ENCODE peak calls at places on chromosomes 6 and 20, in six cellular contexts. I is coronary artery, K is colonic mucosa, C is breast epithelium, B is cardiac fibroblast, A is astrocyte of the cerebellum. G is an unnamed sample.

GRCh38 chr6:140485740-140486467 is 1111.5 kb upstream of the CITED2 start:
- DNase-seq in A (peak), B (peak), K (no peak), I (no peak), C (no peak), G (peak)

GRCh38 chr20:9506964-9507369 is 7.4 kb upstream of the LAMP5 start:
- DNase-seq in B (no peak), C (no peak), I (no peak), K (no peak), A (no peak), G (no peak)

GRCh38 chr20:2340823-2341222 is 39.9 kb upstream of the TGM6 start:
- DNase-seq in K (no peak), I (no peak), C (no peak), B (no peak), A (no peak), G (no peak)

GRCh38 chr20:60872224-60872623 is 379.8 kb upstream of the CDH4 start:
- DNase-seq in K (no peak), I (no peak), C (no peak), A (no peak), B (no peak), G (no peak)

GRCh38 chr6:2750832-2751231 is at the start of gene MYLK4:
- DNase-seq in A (no peak), I (no peak), K (no peak), B (no peak), C (no peak), G (no peak)

GRCh38 chr6:29887330-29887818 is 55.0 kb upstream of the HLA-A start:
- DNase-seq in B (peak), A (no peak), C (no peak), I (peak), K (peak), G (peak)

GRCh38 chr6:156658186-156658585 is 119.0 kb upstream of the ARID1B start:
- DNase-seq in B (peak), C (no peak), K (no peak), A (peak), I (no peak), G (peak)

GRCh38 chr6:169926617-169927417 is 175.4 kb downstream of the ERMARD start:
- DNase-seq in C (no peak), K (no peak), A (no peak), I (no peak), B (no peak), G (no peak)

GRCh38 chr6:78831492-78831891 is 35.9 kb upstream of the IRAK1BP1 start:
- DNase-seq in K (peak), B (peak), A (no peak), I (no peak), C (no peak), G (peak)

GRCh38 chr6:137043710-137044365 is 927 bp downstream of the IL20RA start:
- DNase-seq in A (no peak), I (no peak), C (peak), B (peak), K (no peak), G (peak)

GRCh38 chr6:50927816-50928215 is 109.1 kb downstream of the TFAP2B start:
- DNase-seq in B (no peak), K (no peak), A (peak), C (no peak), I (no peak), G (peak)

GRCh38 chr20:9228774-9229450 is 160.0 kb downstream of the PLCB4 start:
- DNase-seq in C (no peak), A (no peak), I (no peak), K (no peak), B (peak), G (no peak)

GRCh38 chr20:9179193-9179802 is 110.4 kb downstream of the PLCB4 start:
- DNase-seq in A (no peak), I (no peak), C (no peak), K (no peak), B (peak), G (peak)

GRCh38 chr6:131000544-131000943 is 62.5 kb downstream of the EPB41L2 start:
- DNase-seq in B (no peak), K (no peak), I (no peak), A (no peak), C (no peak), G (no peak)

DNA sequence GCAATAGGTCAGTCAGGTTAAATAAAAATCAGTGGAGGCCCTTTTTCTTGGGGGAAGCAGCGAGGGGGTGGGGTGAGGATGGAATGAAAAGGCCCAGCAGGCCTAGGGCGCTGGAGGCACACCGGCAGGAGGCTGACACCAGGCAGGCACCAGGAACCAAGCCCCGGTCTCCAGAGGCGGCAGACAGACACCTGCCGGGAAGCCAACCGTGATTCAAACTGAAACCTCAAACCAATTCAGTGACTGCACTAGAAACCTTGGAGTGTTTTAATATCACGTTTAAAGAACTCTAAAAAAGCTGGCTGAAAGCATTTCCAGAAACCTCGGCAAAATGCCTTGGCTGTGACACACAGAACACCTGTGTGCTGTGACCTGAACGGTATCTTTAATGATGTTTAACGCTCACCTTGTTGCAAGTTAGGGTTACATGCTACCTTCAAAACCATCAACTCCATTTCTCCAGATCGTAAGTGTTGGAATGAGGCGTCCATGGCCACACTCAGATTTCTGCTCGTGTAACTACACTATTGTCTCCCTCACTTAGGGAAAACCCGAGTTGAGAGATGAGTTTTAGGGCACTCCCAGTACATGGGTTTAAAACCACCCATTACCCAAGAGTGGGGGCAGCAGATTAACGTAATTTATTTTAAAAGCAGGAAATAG is 27.2 kb downstream of the DIDO1 start:
- DNase-seq in K (no peak), C (no peak), A (no peak), B (no peak), I (no peak), G (no peak)
- H3K4me3 ChIP-seq in K (no peak), C (no peak), A (no peak), B (no peak), I (no peak), G (no peak)

GRCh38 chr6:145138469-145139185 is 596.7 kb downstream of the EPM2A start:
- DNase-seq in A (no peak), K (no peak), I (no peak), B (no peak), C (no peak), G (no peak)

GRCh38 chr6:145139895-145140294 is 595.4 kb downstream of the EPM2A start:
- DNase-seq in I (no peak), A (no peak), C (no peak), B (no peak), K (no peak), G (no peak)

GRCh38 chr6:145139451-145139850 is 595.9 kb downstream of the EPM2A start:
- DNase-seq in B (no peak), C (no peak), A (no peak), I (no peak), K (no peak), G (peak)

GRCh38 chr6:145135702-145136101 is 599.6 kb downstream of the EPM2A start:
- DNase-seq in C (no peak), I (no peak), A (no peak), K (no peak), B (no peak), G (no peak)

DNA sequence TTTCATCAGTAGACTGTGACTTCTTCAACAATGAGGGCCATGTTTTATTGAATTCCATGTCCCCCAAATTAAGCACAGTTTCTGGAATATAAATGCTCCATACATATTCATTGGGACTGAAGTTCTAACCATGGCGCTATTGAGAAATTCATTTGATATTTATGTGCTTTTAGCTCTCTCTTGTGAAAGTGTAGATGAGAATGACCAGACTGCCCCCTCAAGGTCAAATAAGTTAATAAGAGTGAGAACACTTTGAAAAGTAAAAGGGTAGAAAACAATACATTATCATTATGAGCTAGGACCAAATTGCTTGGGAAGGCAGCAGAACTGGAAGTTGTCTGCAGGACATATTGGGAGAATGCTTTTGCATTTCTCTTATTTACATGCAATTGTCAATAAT is 597.9 kb downstream of the EPM2A start:
- DNase-seq in C (no peak), A (no peak), K (no peak), B (peak), I (no peak), G (peak)
- TF ChIP-seq CTCF in C (no peak), A (no peak), K (no peak), B (peak), I (no peak), G (peak)

DNA sequence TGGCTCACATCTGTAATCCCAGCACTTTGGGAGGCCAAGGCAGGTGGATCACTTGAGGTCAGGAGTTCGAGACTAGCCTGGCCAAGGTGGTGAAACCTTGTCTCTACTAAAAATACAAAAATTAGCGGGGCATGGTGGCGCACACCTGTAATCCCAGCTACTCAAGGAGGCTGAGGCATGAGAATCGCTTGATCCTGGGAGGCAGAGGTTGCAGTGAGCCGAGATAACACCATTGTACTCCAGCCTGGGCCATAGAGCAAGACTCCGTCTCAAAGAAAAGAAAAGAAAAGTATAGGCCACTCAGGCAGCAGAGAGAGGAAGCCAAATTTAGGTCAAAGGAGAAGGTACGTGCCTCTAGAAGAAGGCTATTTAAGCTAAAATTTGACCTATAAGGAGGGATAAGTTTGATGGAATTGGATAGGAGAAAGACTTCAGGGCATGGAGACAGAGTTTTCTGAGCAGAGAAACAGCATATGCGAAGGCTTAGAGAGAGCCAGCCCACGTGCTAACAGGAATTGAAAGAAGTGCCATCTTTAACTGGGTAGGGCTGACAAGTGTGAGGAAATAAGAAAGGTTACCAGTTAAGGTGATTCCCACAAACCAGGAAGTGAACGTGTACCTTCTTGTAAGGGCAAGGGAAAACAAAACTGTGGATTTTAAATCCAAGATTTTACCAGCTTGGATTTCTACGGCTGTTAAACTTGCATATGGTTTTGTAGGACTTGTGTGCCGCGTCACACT is 113.8 kb downstream of the IPCEF1 start:
- DNase-seq in B (no peak), A (no peak), K (no peak), I (no peak), C (no peak), G (no peak)
- H3K4me3 ChIP-seq in B (no peak), A (no peak), K (no peak), I (no peak), C (no peak), G (no peak)

GRCh38 chr20:64145458-64146300 is 18.6 kb upstream of the MYT1 start:
- DNase-seq in B (no peak), K (no peak), C (peak), A (no peak), I (no peak), G (no peak)
- TF ChIP-seq CTCF in B (peak), K (no peak), C (no peak), A (no peak), I (no peak), G (peak)

DNA sequence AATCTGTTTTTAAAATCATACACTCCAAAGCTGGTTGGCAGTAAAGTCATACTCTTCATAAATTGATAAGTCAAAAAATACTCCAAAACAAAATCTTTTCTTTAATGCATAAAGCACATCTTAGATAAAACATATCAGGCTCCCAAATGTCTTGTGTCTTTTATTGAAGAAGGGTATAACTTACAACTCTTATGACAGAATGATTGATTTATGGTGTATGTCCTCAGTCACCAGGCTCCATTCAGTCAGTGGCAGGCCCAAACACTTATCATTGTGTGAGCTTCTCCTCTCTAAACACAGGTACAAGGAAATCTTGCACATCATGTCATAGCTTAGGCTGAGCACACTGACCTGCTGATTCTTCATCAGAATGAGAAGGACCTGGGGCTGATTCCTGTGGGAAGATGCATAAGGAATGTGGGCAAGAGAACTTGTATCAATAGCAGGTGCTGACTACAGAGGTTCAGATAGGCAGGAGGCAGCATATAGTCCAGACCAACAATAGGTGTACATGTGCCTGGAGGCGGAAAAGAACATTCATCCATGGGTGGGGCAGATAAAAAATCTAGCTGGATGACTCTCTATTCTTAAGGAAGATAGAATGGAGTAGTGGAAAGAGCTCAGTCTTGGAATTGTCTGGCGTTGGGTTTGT is 1.9 kb downstream of the CALHM5 start:
- DNase-seq in A (no peak), I (no peak), K (no peak), B (no peak), C (no peak), G (no peak)
- H3K4me3 ChIP-seq in A (peak), I (peak), K (no peak), B (peak), C (no peak), G (peak)

DNA sequence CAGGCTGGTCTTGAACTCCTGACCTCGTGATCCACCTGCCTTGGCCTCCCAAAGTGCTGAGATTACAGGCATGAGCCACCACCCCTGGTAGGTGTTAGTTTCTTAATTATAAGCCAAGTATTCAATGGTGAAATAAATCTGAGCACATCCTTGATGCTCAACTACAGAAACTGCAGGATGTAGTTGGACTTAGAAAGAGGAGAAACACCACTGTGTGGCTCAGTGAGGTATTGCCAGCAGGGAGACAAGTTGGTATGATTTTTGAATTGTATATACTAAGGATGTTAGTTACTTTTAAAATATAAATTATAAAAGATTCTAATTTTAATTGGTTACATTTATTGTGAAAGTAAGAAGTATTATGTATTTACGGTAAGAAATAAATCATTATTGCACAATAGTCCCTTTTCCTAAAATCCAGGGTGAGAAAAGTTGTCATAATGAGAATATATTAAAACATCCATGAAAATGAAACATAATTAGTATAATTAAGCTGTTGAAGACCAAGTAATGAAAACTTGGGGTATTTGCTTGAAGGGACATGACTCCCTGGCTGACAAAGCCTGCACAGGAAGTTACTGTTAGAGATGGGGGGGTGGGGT is 17.6 kb downstream of the SLC18B1 start:
- DNase-seq in A (peak), B (peak), K (no peak), C (no peak), I (no peak), G (peak)
- TF ChIP-seq CTCF in A (peak), B (peak), K (no peak), C (peak), I (peak), G (peak)

DNA sequence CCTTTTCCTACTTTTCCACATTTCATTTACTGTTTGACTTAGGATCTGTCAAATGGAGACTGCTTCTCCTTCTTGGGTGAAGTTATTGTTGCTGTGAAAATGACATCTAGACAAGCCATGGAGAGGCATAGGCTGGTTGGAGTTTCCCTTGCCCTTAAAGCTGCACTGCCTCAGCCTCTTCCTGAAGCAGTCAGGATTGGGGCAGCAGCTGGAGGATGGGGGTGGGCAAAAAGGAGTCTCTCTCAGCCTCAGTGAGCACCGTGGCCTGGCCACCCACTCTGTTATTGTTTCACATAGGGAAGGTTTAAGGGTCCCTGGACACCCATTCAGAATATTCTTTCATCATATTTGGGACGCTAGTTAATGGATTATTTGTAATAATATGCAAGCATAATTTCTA is 7.7 kb upstream of the ZBTB24 start:
- DNase-seq in K (no peak), A (no peak), B (no peak), C (no peak), I (no peak), G (no peak)
- H3K4me3 ChIP-seq in K (no peak), A (no peak), B (no peak), C (no peak), I (no peak), G (no peak)

DNA sequence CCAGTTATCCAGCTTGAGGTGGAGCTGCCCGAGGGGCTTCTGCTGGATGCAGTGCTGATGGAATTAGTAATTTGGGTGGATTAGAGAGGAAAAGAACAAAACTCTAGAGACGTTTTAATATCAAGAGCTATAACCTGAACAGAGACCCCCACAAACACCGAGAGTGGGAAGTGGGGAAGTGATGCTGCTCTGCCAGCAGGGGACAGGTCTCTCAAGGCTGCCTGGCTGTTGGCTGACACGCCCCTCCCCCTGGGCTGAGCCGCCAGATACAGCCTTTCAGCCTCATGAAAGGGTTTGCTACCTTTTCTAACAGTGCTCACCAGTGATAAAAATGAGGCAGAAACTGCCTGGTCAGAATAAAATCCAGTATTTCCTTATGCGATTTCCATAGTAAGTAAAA is 9.6 kb downstream of the LEMD2 start:
- DNase-seq in B (no peak), C (no peak), K (no peak), A (no peak), I (no peak), G (no peak)
- TF ChIP-seq CTCF in B (no peak), C (no peak), K (no peak), A (peak), I (no peak), G (peak)

DNA sequence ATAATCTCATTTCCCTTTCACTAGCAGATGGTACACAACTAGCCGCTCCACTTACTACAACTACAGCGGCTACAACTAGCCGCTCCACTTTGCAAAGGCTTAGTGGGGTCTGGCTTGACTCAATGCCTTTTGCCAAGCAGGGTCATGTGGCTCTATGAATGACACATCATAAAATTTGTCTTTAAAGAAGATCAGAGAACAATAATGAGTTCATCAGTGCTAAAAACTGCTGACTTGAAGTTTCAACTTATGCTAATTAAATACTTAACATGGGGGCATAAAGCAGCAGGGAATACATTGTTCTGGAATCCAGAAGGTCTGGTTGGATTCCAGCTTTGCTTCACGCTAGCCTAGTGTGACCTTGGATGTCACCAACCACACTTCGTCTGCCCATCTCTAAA is 2.0 kb upstream of the MICAL1 start:
- DNase-seq in A (no peak), B (no peak), C (no peak), I (no peak), K (no peak), G (no peak)
- H3K4me3 ChIP-seq in A (no peak), B (no peak), C (no peak), I (no peak), K (no peak), G (no peak)